ENCODE peak calls at places on chromosomes 12 and 14, in nine cellular contexts. E is GM23338; A is neural progenitor cell; O is heart left ventricle; R is heart right ventricle; I is CD8-positive, alpha-beta T cell; J is HAP-1; W is psoas muscle; T is AG04450. X is an unnamed sample.

GRCh38 chr12:109900752-109901580 is 892 bp downstream of the TCHP start:
- DNase-seq in E (peak; percentile 74), A (peak; percentile 51), O (no peak), R (no peak), I (no peak), J (peak; percentile 50), W (no peak), T (no peak), X (peak; percentile 81)

GRCh38 chr12:9647825-9648700 is 21.4 kb upstream of the CLEC2D start:
- DNase-seq in E (peak; percentile 89), A (peak; percentile 84), O (peak; percentile 82), R (peak; percentile 80), I (peak; percentile 90), J (peak; percentile 91), W (peak; percentile 89), T (no peak), X (peak; percentile 88)

GRCh38 chr12:96044017-96044985 is 8.9 kb upstream of the LTA4H start:
- DNase-seq in E (no peak), A (no peak), O (no peak), R (no peak), I (no peak), J (no peak), W (no peak), T (peak; percentile 39), X (no peak)

GRCh38 chr14:57189070-57189469 is 79.6 kb downstream of the EXOC5 start:
- DNase-seq in E (peak; percentile 44), A (peak; percentile 54), O (no peak), R (no peak), I (no peak), J (peak; percentile 42), W (no peak), T (no peak), X (peak; percentile 34)

GRCh38 chr12:997505-997904 is 6.5 kb downstream of the ERC1 start:
- DNase-seq in E (no peak), A (no peak), O (no peak), R (no peak), I (no peak), J (no peak), W (no peak), T (no peak), X (no peak)

GRCh38 chr12:130027798-130028197 is 124.0 kb upstream of the TMEM132D start:
- DNase-seq in E (no peak), A (no peak), O (no peak), R (no peak), I (no peak), J (no peak), W (no peak), T (no peak), X (no peak)

GRCh38 chr14:68563256-68564131 is 229.4 kb downstream of the ZFP36L1 start:
- DNase-seq in E (peak; percentile 28), A (no peak), O (no peak), R (no peak), I (no peak), J (no peak), W (no peak), T (no peak), X (no peak)

GRCh38 chr12:25648460-25648859 is 95.4 kb upstream of the LMNTD1 start:
- DNase-seq in E (peak; percentile 41), A (peak; percentile 55), O (peak; percentile 16), R (peak; percentile 31), I (no peak), J (peak; percentile 32), W (no peak), T (peak; percentile 13), X (peak; percentile 35)

GRCh38 chr12:98724384-98725155 is 79.5 kb downstream of the APAF1 start:
- DNase-seq in E (no peak), A (no peak), O (no peak), R (no peak), I (no peak), J (no peak), W (no peak), T (no peak), X (no peak)

GRCh38 chr12:124780752-124781685 is 82.6 kb downstream of the SCARB1 start:
- DNase-seq in E (no peak), A (no peak), O (no peak), R (no peak), I (no peak), J (no peak), W (no peak), T (no peak), X (peak; percentile 66)

GRCh38 chr14:44396226-44396625 is 110.9 kb downstream of the FSCB start:
- DNase-seq in E (no peak), A (no peak), O (no peak), R (no peak), I (no peak), J (no peak), W (no peak), T (no peak), X (no peak)

GRCh38 chr12:111298583-111299436 is 70.1 kb downstream of the PHETA1 start:
- DNase-seq in E (peak; percentile 91), A (peak; percentile 87), O (peak; percentile 27), R (peak; percentile 23), I (peak; percentile 47), J (peak; percentile 82), W (peak; percentile 65), T (peak; percentile 6), X (peak; percentile 95)

GRCh38 chr12:15130521-15130920 is 90.7 kb downstream of the RERG start:
- DNase-seq in E (no peak), A (no peak), O (no peak), R (no peak), I (no peak), J (no peak), W (no peak), T (no peak), X (no peak)

GRCh38 chr12:128966411-128966810 is 113.1 kb downstream of the GLT1D1 start:
- DNase-seq in E (no peak), A (no peak), O (no peak), R (no peak), I (no peak), J (no peak), W (no peak), T (no peak), X (no peak)

GRCh38 chr12:120677765-120678473 is 9.0 kb upstream of the MLEC start:
- DNase-seq in E (no peak), A (no peak), O (peak; percentile 55), R (peak; percentile 59), I (no peak), J (no peak), W (peak; percentile 67), T (no peak), X (no peak)

GRCh38 chr12:113766133-113766879 is 199.8 kb downstream of the RBM19 start:
- DNase-seq in E (peak; percentile 64), A (peak; percentile 34), O (no peak), R (no peak), I (no peak), J (peak; percentile 60), W (no peak), T (no peak), X (peak; percentile 67)

GRCh38 chr12:12338528-12339168 is 11.4 kb downstream of the MANSC1 start:
- DNase-seq in E (no peak), A (no peak), O (no peak), R (no peak), I (no peak), J (no peak), W (no peak), T (no peak), X (no peak)

GRCh38 chr12:101490286-101490920 is 15.3 kb downstream of the SPIC start:
- DNase-seq in E (peak; percentile 78), A (peak; percentile 53), O (no peak), R (peak; percentile 5), I (no peak), J (peak; percentile 51), W (no peak), T (no peak), X (peak; percentile 77)

GRCh38 chr12:52518574-52519469 is 1.4 kb downstream of the KRT5 start:
- DNase-seq in E (no peak), A (no peak), O (no peak), R (no peak), I (no peak), J (no peak), W (no peak), T (no peak), X (peak; percentile 8)

GRCh38 chr12:52519826-52520662 is at the start of gene KRT5:
- DNase-seq in E (no peak), A (no peak), O (no peak), R (no peak), I (no peak), J (no peak), W (no peak), T (no peak), X (peak; percentile 15)

GRCh38 chr12:52517005-52517835 is 3.0 kb downstream of the KRT5 start:
- DNase-seq in E (no peak), A (no peak), O (no peak), R (no peak), I (no peak), J (no peak), W (no peak), T (no peak), X (peak; percentile 8)

GRCh38 chr12:52515927-52516831 is 4.0 kb downstream of the KRT5 start:
- DNase-seq in E (no peak), A (no peak), O (no peak), R (no peak), I (no peak), J (no peak), W (no peak), T (no peak), X (peak; percentile 5)

GRCh38 chr12:52517888-52518287 is 2.3 kb downstream of the KRT5 start:
- DNase-seq in E (no peak), A (no peak), O (no peak), R (no peak), I (no peak), J (no peak), W (no peak), T (no peak), X (peak; percentile 10)
- H3K4me3 ChIP-seq in E (no peak overlapping the region), A (no peak overlapping the region), O (no peak overlapping the region), R (no peak overlapping the region), I (no peak overlapping the region), J (no peak overlapping the region), W (no peak overlapping the region), T (no peak overlapping the region), X (no peak overlapping the region)

GRCh38 chr14:104542871-104543830 is 36.4 kb upstream of the C14orf180 start:
- DNase-seq in E (no peak), A (no peak), O (no peak), R (no peak), I (no peak), J (peak; percentile 35), W (no peak), T (no peak), X (peak; percentile 54)
- H3K27me3 ChIP-seq in E (no peaks in the 10 kb centered on the region), A (no peaks in the 10 kb centered on the region), O (peaks cover 4% of the 10 kb centered on the region), R (peaks cover 63% of the 10 kb centered on the region), I (no peaks in the 10 kb centered on the region), J (peaks cover 47% of the 10 kb centered on the region), W (peaks cover 10% of the 10 kb centered on the region), T (peaks cover 2% of the 10 kb centered on the region), X (no peaks in the 10 kb centered on the region)

GRCh38 chr14:63972323-63972932 is 119.6 kb downstream of the SYNE2 start:
- DNase-seq in E (no peak), A (no peak), O (no peak), R (no peak), I (no peak), J (no peak), W (no peak), T (no peak), X (no peak)

GRCh38 chr14:63974176-63974575 is 121.4 kb downstream of the SYNE2 start:
- DNase-seq in E (no peak), A (no peak), O (no peak), R (no peak), I (no peak), J (no peak), W (no peak), T (no peak), X (no peak)
- H3K4me3 ChIP-seq in E (no peak overlapping the region), A (no peak overlapping the region), O (no peak overlapping the region), R (no peak overlapping the region), I (no peak overlapping the region), J (no peak overlapping the region), W (no peak overlapping the region), T (no peak overlapping the region), X (no peak overlapping the region)

GRCh38 chr12:4267904-4268548 is 5.5 kb upstream of the CCND2 start:
- DNase-seq in E (no peak), A (no peak), O (no peak), R (no peak), I (no peak), J (no peak), W (no peak), T (no peak), X (no peak)
- H3K27me3 ChIP-seq in E (peaks cover 33% of the 10 kb centered on the region), A (peaks cover 97% of the 10 kb centered on the region), O (no peaks in the 10 kb centered on the region), R (no peaks in the 10 kb centered on the region), I (no peaks in the 10 kb centered on the region), J (peaks cover 96% of the 10 kb centered on the region), W (peaks cover 27% of the 10 kb centered on the region), T (peaks cover 71% of the 10 kb centered on the region), X (peaks cover 29% of the 10 kb centered on the region)

X was measured in H7.